ENCODE peak calls at places on chromosomes 5 and 9, in six cellular contexts. Z, U, S, C, N and E are unnamed samples.

GRCh38 chr9:106755727-106756126 is 107.2 kb upstream of the ZNF462 start:
- DNase-seq in Z (no peak), U (no peak), S (no peak), C (no peak), N (no peak), E (no peak)

GRCh38 chr9:5500441-5501235 is 9.7 kb upstream of the PDCD1LG2 start:
- DNase-seq in Z (no peak), U (peak; percentile 74), S (no peak), C (no peak), N (peak; percentile 96), E (no peak)

GRCh38 chr5:14228219-14228618 is 85.1 kb downstream of the TRIO start:
- DNase-seq in Z (no peak), U (no peak), S (no peak), C (no peak), N (no peak), E (no peak)

GRCh38 chr5:97162045-97162444 is 19.6 kb upstream of the LIX1 start:
- DNase-seq in Z (no peak), U (no peak), S (peak; percentile 44), C (peak; percentile 16), N (peak; percentile 88), E (no peak)

GRCh38 chr5:79474416-79475173 is 39.3 kb downstream of the HOMER1 start:
- DNase-seq in Z (no peak), U (no peak), S (no peak), C (no peak), N (no peak), E (no peak)

GRCh38 chr9:129703667-129704355 is 38.4 kb downstream of the PRRX2 start:
- DNase-seq in Z (no peak), U (peak; percentile 76), S (no peak), C (no peak), N (no peak), E (no peak)

GRCh38 chr5:147193123-147193522 is 41.7 kb upstream of the STK32A start:
- DNase-seq in Z (no peak), U (no peak), S (no peak), C (no peak), N (no peak), E (no peak)

GRCh38 chr9:136324501-136325300 is 2.6 kb upstream of the GPSM1 start:
- DNase-seq in Z (no peak), U (no peak), S (no peak), C (no peak), N (no peak), E (no peak)

GRCh38 chr9:91995000-91995399 is 45.0 kb upstream of the ROR2 start:
- DNase-seq in Z (no peak), U (no peak), S (no peak), C (no peak), N (no peak), E (no peak)

GRCh38 chr9:134627417-134628353 is 13.9 kb upstream of the COL5A1 start:
- DNase-seq in Z (peak; percentile 35), U (no peak), S (no peak), C (no peak), N (no peak), E (no peak)

GRCh38 chr5:10760033-10760975 is 730 bp downstream of the DAP start:
- DNase-seq in Z (no peak), U (no peak), S (peak; percentile 48), C (no peak), N (peak; percentile 63), E (no peak)

GRCh38 chr5:7794823-7795222 is 56.1 kb downstream of the CFAP90 start:
- DNase-seq in Z (no peak), U (no peak), S (no peak), C (no peak), N (no peak), E (no peak)

GRCh38 chr5:103867857-103868598 is 305.4 kb upstream of the NUDT12 start:
- DNase-seq in Z (no peak), U (no peak), S (no peak), C (no peak), N (no peak), E (no peak)

GRCh38 chr5:135269224-135269623 is 129.8 kb downstream of the MACROH2A1 start:
- DNase-seq in Z (no peak), U (no peak), S (no peak), C (no peak), N (no peak), E (no peak)

GRCh38 chr9:7879551-7880245 is 80.1 kb upstream of the DMAC1 start:
- DNase-seq in Z (no peak), U (no peak), S (no peak), C (no peak), N (no peak), E (peak; percentile 61)

GRCh38 chr5:95620030-95620869 is at the start of gene GPR150:
- DNase-seq in Z (peak; percentile 42), U (no peak), S (peak; percentile 36), C (peak; percentile 58), N (peak; percentile 48), E (peak; percentile 57)

GRCh38 chr9:69605406-69605805 is 66.8 kb downstream of the APBA1 start:
- DNase-seq in Z (no peak), U (no peak), S (no peak), C (no peak), N (no peak), E (no peak)

GRCh38 chr9:121860744-121861143 is 209.3 kb downstream of the DAB2IP start:
- DNase-seq in Z (no peak), U (peak; percentile 73), S (no peak), C (no peak), N (peak; percentile 92), E (no peak)

GRCh38 chr9:131624636-131625241 is 79.4 kb downstream of the PRRT1B start:
- DNase-seq in Z (no peak), U (peak; percentile 70), S (no peak), C (no peak), N (no peak), E (no peak)

GRCh38 chr5:79851694-79852006 is 139.4 kb downstream of the MTX3 start:
- DNase-seq in Z (no peak), U (no peak), S (no peak), C (no peak), N (no peak), E (no peak)

GRCh38 chr9:34479316-34479865 is 20.8 kb downstream of the DNAI1 start:
- DNase-seq in Z (no peak), U (no peak), S (no peak), C (no peak), N (no peak), E (no peak)

GRCh38 chr9:92414566-92414965 is 9.7 kb downstream of the OMD start:
- DNase-seq in Z (no peak), U (no peak), S (no peak), C (no peak), N (no peak), E (no peak)

GRCh38 chr5:147464211-147464610 is 45.7 kb downstream of the DPYSL3 start:
- DNase-seq in Z (no peak), U (no peak), S (no peak), C (no peak), N (peak; percentile 71), E (no peak)

GRCh38 chr5:121031487-121031886 is 567.4 kb downstream of the PRR16 start:
- DNase-seq in Z (no peak), U (no peak), S (no peak), C (no peak), N (peak; percentile 0), E (no peak)

GRCh38 chr9:16335788-16336580 is 534.5 kb downstream of the BNC2 start:
- DNase-seq in Z (no peak), U (peak; percentile 94), S (peak; percentile 95), C (no peak), N (peak; percentile 99), E (no peak)

GRCh38 chr9:35792826-35793225 is 1.4 kb downstream of the NPR2 start:
- DNase-seq in Z (no peak), U (no peak), S (no peak), C (no peak), N (no peak), E (no peak)

GRCh38 chr9:35798658-35799366 is 7.4 kb downstream of the NPR2 start:
- DNase-seq in Z (no peak), U (no peak), S (no peak), C (no peak), N (no peak), E (no peak)

GRCh38 chr9:35797311-35798109 is 6.1 kb downstream of the NPR2 start:
- DNase-seq in Z (no peak), U (no peak), S (no peak), C (no peak), N (no peak), E (no peak)

GRCh38 chr9:35793461-35793860 is 2.1 kb downstream of the NPR2 start:
- DNase-seq in Z (no peak), U (no peak), S (no peak), C (no peak), N (no peak), E (no peak)

GRCh38 chr9:35795701-35796100 is 4.3 kb downstream of the NPR2 start:
- DNase-seq in Z (no peak), U (no peak), S (no peak), C (no peak), N (no peak), E (no peak)
- TF ChIP-seq CTCF in Z (no peak), U (no peak), S (no peak), C (no peak), N (no peak), E (no peak)

GRCh38 chr9:35599763-35600604 is 5.1 kb upstream of the TESK1 start:
- DNase-seq in Z (no peak), U (no peak), S (no peak), C (no peak), N (peak; percentile 8), E (no peak)
- TF ChIP-seq CTCF in Z (no peak), U (no peak), S (no peak), C (no peak), N (no peak), E (no peak)

GRCh38 chr5:140635291-140636257 is 2.6 kb upstream of the CD14 start:
- DNase-seq in Z (no peak), U (no peak), S (no peak), C (no peak), N (no peak), E (no peak)
- TF ChIP-seq CTCF in Z (no peak), U (no peak), S (no peak), C (no peak), N (no peak), E (no peak)

GRCh38 chr5:76144892-76145291 is 61.7 kb downstream of the SV2C start:
- DNase-seq in Z (no peak), U (no peak), S (no peak), C (no peak), N (no peak), E (no peak)

GRCh38 chr5:76143884-76144283 is 60.7 kb downstream of the SV2C start:
- DNase-seq in Z (no peak), U (no peak), S (no peak), C (no peak), N (no peak), E (no peak)

DNA sequence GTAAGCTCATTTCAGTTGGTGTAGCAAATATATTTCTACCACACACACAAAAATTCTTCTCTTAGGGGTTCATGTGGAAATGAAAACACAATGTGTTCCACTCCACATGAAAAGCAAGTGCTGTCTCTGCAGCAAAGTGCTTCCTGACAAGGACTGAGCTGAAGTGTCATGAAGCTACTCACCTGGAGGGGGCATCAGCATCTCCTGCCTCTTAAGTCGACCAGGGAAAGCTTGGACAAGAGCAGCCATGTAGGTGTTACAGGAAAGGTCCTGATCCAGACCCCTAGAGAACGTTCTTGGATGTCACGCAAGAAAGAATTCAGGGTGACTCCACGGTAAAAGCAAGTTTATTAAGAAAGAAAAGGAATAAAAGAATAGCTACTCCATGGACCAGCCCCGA is 62.8 kb downstream of the SV2C start:
- DNase-seq in Z (no peak), U (no peak), S (peak; percentile 10), C (no peak), N (no peak), E (no peak)
- TF ChIP-seq CTCF in Z (no peak), U (no peak), S (no peak), C (no peak), N (no peak), E (peak; percentile 10)